ENCODE peak calls at places on chromosomes 4 and X, in four cellular contexts. D, X, S and B are unnamed samples.

GRCh38 chr4:78481180-78481579 is 70.4 kb upstream of the ANXA3 start:
- DNase-seq in S (no peak), X (no peak), D (peak; percentile 98), B (peak; percentile 99)

GRCh38 chrX:55841962-55842752 is 124.6 kb downstream of the RRAGB start:
- DNase-seq in X (no peak), S (no peak), D (no peak), B (no peak)

GRCh38 chr4:181690498-181690897 is 552.7 kb upstream of the TENM3 start:
- DNase-seq in D (no peak), S (no peak), X (no peak), B (no peak)

GRCh38 chrX:67780694-67781109 is 236.9 kb downstream of the AR start:
- DNase-seq in S (peak; percentile 29), X (peak; percentile 85), D (peak; percentile 98), B (peak; percentile 96)

GRCh38 chr4:174427562-174428140 is 94.6 kb downstream of the HPGD start:
- DNase-seq in X (no peak), D (no peak), S (no peak), B (peak; percentile 30)

GRCh38 chrX:110178179-110178865 is 139.6 kb downstream of the AMMECR1 start:
- DNase-seq in S (no peak), X (no peak), D (no peak), B (no peak)

GRCh38 chrX:29662759-29663503 is 552.4 kb upstream of the MAGEB2 start:
- DNase-seq in D (peak; percentile 86), X (no peak), S (no peak), B (peak; percentile 91)

GRCh38 chr4:101400096-101400495 is 52.8 kb upstream of the PPP3CA start:
- DNase-seq in X (no peak), S (no peak), D (no peak), B (peak; percentile 69)

GRCh38 chr4:11698846-11699590 is 270.3 kb upstream of the HS3ST1 start:
- DNase-seq in X (no peak), D (no peak), S (no peak), B (peak; percentile 68)

GRCh38 chr4:187799735-187800134 is 195.8 kb upstream of the ZFP42 start:
- DNase-seq in X (no peak), S (no peak), D (no peak), B (no peak)

GRCh38 chr4:76896731-76897521 is 1.0 kb downstream of the SOWAHB start:
- DNase-seq in D (peak; percentile 9), S (peak; percentile 51), X (no peak), B (no peak)

GRCh38 chr4:38034986-38035882 is 75.0 kb downstream of the PTTG2 start:
- DNase-seq in D (peak; percentile 64), X (no peak), S (peak; percentile 55), B (peak; percentile 75)

GRCh38 chrX:41471786-41472185 is 24.6 kb downstream of the NYX start:
- DNase-seq in X (no peak), S (no peak), D (no peak), B (no peak)

GRCh38 chr4:34043131-34043530 is 2201.2 kb downstream of the ARAP2 start:
- DNase-seq in S (no peak), X (no peak), D (no peak), B (peak; percentile 12)

GRCh38 chr4:23923141-23923540 is 33.3 kb upstream of the PPARGC1A start:
- DNase-seq in X (no peak), D (no peak), S (no peak), B (no peak)

GRCh38 chr4:159305129-159305528 is 202.2 kb downstream of the RAPGEF2 start:
- DNase-seq in D (no peak), S (no peak), X (no peak), B (no peak)

GRCh38 chr4:723706-724105 is 18.1 kb downstream of the PCGF3 start:
- DNase-seq in D (no peak), X (no peak), S (no peak), B (no peak)

GRCh38 chr4:125283702-125284279 is 31.0 kb upstream of the FAT4 start:
- DNase-seq in D (peak; percentile 46), X (no peak), S (no peak), B (peak; percentile 53)

GRCh38 chr4:5616331-5616950 is 91.9 kb downstream of the EVC2 start:
- DNase-seq in X (no peak), S (no peak), D (no peak), B (no peak)

GRCh38 chr4:17814140-17814539 is 3.4 kb downstream of the NCAPG start:
- DNase-seq in D (peak; percentile 41), X (no peak), S (no peak), B (peak; percentile 64)

GRCh38 chr4:187687701-187688100 is 307.9 kb upstream of the ZFP42 start:
- DNase-seq in D (no peak), X (no peak), S (no peak), B (peak; percentile 2)

GRCh38 chr4:72312032-72312650 is 256.9 kb downstream of the ADAMTS3 start:
- DNase-seq in X (peak; percentile 59), D (peak; percentile 97), S (peak; percentile 32), B (peak; percentile 95)

GRCh38 chr4:153018716-153019115 is 82.6 kb downstream of the FHDC1 start:
- DNase-seq in S (no peak), D (no peak), X (no peak), B (no peak)

GRCh38 chrX:41759817-41760216 is 35.8 kb downstream of the GPR82 start:
- DNase-seq in S (no peak), X (no peak), D (peak; percentile 30), B (peak; percentile 62)

GRCh38 chrX:35711281-35711680 is 86.9 kb upstream of the MAGEB16 start:
- DNase-seq in X (no peak), D (no peak), S (no peak), B (no peak)

GRCh38 chrX:46573331-46573895 is at the start of gene CHST7:
- DNase-seq in X (peak; percentile 36), S (peak; percentile 56), D (peak; percentile 54), B (peak; percentile 42)
- TF ChIP-seq CTCF in X (no peak), S (no peak), D (peak; percentile 40), B (peak; percentile 24)

GRCh38 chr4:163544407-163545038 is 50.0 kb downstream of the TMA16 start:
- DNase-seq in S (peak; percentile 61), D (peak; percentile 40), X (peak; percentile 44), B (peak; percentile 47)
- TF ChIP-seq CTCF in S (peak; percentile 91), D (peak; percentile 96), X (peak; percentile 53), B (peak; percentile 95)

GRCh38 chrX:132539611-132540010 is 50.8 kb upstream of the MBNL3 start:
- DNase-seq in D (no peak), S (no peak), X (no peak), B (no peak)
- TF ChIP-seq CTCF in D (no peak), S (no peak), X (no peak), B (no peak)

GRCh38 chr4:185792384-185793146 is 19.4 kb downstream of the SORBS2 start:
- DNase-seq in S (no peak), D (peak; percentile 94), X (no peak), B (peak; percentile 72)

GRCh38 chr4:185796176-185796575 is 15.8 kb downstream of the SORBS2 start:
- DNase-seq in D (peak; percentile 49), X (no peak), S (no peak), B (no peak)

GRCh38 chr4:185794637-185795036 is 17.4 kb downstream of the SORBS2 start:
- DNase-seq in D (no peak), X (no peak), S (no peak), B (no peak)

GRCh38 chr4:185797018-185797417 is 15.0 kb downstream of the SORBS2 start:
- DNase-seq in X (no peak), D (no peak), S (no peak), B (no peak)

DNA sequence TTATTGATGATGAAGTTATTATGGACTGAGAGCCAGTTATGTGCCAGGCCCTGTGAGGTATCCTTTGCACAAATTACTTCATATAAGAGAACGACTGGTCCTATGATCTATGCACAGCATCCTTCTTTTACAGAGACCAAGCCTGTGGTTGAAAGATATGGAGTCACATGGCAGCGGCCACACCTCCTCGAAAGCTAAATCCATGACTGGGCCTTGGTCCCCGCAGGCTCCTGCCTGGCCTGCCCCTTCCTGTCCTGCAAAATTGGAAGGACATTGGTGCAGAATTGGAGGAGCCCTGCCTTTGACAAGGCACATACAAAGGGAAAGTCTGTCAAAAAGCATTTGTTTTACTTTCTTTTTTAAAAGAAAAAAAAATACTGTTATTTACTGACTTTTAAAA is 18.3 kb downstream of the SORBS2 start:
- DNase-seq in S (no peak), X (no peak), D (no peak), B (no peak)
- TF ChIP-seq CTCF in S (no peak), X (no peak), D (no peak), B (no peak)

GRCh38 chrX:57752866-57753265 is 72.8 kb upstream of the NLRP2B start:
- DNase-seq in X (no peak), D (no peak), S (no peak), B (no peak)
- TF ChIP-seq CTCF in X (no peak), D (no peak), S (no peak), B (no peak)

DNA sequence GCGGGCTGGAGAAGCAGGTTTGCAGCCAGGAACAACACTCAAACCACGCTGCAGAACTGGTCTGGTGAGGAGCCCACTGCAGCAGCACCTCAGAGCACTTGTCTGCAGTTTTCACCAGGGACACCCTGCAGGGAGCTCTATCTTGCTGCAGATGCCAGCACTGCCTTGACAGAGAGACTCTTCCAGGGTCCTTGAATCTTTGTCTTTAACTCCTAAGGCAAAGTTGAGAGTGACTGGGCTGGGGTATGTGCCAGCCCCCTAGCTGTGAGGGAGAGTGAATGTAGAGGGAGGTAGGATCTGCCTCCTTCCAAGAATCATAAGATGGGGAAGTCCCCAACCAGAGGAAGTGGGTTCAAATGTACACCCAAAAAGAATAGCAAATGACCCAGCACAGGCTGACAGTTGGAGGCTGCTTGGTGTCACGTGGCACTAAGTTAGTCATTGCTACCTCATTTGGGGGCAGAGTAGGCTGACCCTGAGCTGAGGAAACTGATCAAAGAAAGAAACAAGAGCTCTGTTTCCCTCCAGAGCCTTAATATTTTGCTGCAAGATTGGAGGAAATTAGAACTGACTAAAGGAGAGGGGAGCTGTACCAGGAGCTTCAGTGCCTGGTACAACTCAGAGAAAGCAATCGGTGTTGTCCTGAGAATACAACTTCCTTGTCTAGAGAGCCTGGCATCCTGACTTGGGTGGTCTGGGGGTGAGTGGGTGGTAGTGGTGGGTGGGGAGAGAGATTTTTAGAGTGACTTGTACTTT is 28.2 kb upstream of the HUWE1 start:
- DNase-seq in X (peak; percentile 45), S (no peak), D (no peak), B (peak; percentile 55)
- TF ChIP-seq CTCF in X (no peak), S (no peak), D (no peak), B (no peak)

DNA sequence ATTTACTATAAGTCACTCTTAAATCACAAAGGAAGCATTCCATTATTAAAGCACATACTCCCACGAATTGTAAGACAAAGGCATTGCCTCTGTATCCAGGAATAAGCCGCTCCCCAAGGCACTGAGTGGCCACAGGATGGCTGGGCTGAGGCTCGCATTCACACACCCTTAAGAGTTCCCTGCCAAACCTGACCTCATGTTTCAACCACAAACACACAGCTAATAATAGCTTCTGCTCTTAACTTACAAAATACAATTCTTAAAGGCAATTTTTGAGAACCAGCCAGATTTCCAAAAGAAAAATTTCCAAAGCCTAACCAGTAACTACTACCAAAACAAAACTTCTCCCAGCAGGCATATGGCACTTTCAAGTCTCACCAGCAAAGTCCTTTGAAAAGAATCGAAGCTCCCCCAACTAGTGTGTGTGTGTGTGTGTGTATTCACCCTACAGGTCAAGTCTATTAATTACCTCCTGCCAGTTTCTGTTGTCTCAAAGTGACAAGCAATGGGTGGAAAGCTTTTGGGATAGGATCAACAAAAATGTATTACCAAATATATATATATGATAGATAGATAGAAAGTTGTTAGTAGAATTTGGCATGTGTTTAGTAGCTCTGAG is 36.0 kb downstream of the ARHGAP6 start:
- DNase-seq in S (no peak), X (no peak), D (peak; percentile 62), B (peak; percentile 89)
- TF ChIP-seq CTCF in S (no peak), X (no peak), D (no peak), B (peak; percentile 0)